ENCODE peak calls at places on chromosome 9, in four cellular contexts. One of them, this sample, is unnamed.

GRCh38 chr9:88418715-88419540 is 30.7 kb downstream of the SPIN1 start:
- DNase-seq in K562: no peak
- DNase-seq in IMR-90: no peak
- DNase-seq in keratinocyte: no peak
- DNase-seq in this sample: peak; percentile 15

GRCh38 chr9:3517377-3518048 is 8.3 kb downstream of the RFX3 start:
- DNase-seq in K562: no peak
- DNase-seq in keratinocyte: no peak
- DNase-seq in IMR-90: no peak
- DNase-seq in this sample: no peak

GRCh38 chr9:127451681-127452480 is 571 bp downstream of the LRSAM1 start:
- DNase-seq in K562: peak; percentile 83
- DNase-seq in keratinocyte: peak; percentile 13
- DNase-seq in IMR-90: peak; percentile 57
- DNase-seq in this sample: peak; percentile 65

GRCh38 chr9:94861589-94862241 is 135.2 kb downstream of the AOPEP start:
- DNase-seq in keratinocyte: no peak
- DNase-seq in K562: no peak
- DNase-seq in IMR-90: peak; percentile 85
- DNase-seq in this sample: no peak

GRCh38 chr9:125744616-125745387 is 2.4 kb upstream of the PBX3 start:
- DNase-seq in K562: no peak
- DNase-seq in IMR-90: peak; percentile 79
- DNase-seq in keratinocyte: no peak
- DNase-seq in this sample: no peak

GRCh38 chr9:18347381-18348084 is 126.4 kb upstream of the ADAMTSL1 start:
- DNase-seq in K562: no peak
- DNase-seq in IMR-90: no peak
- DNase-seq in keratinocyte: no peak
- DNase-seq in this sample: peak; percentile 31

GRCh38 chr9:108580021-108580439 is 275.8 kb downstream of the ACTL7B start:
- DNase-seq in K562: no peak
- DNase-seq in keratinocyte: peak; percentile 69
- DNase-seq in IMR-90: no peak
- DNase-seq in this sample: no peak

GRCh38 chr9:136946893-136947891 is 2.1 kb downstream of the C8G start:
- DNase-seq in K562: no peak
- DNase-seq in IMR-90: no peak
- DNase-seq in keratinocyte: no peak
- DNase-seq in this sample: no peak

GRCh38 chr9:106065579-106066214 is 371.4 kb downstream of the TMEM38B start:
- DNase-seq in IMR-90: no peak
- DNase-seq in K562: no peak
- DNase-seq in keratinocyte: no peak
- DNase-seq in this sample: no peak

GRCh38 chr9:125049212-125049611 is 94.1 kb downstream of the SCAI start:
- DNase-seq in IMR-90: peak; percentile 15
- DNase-seq in K562: no peak
- DNase-seq in keratinocyte: no peak
- DNase-seq in this sample: no peak

DNA sequence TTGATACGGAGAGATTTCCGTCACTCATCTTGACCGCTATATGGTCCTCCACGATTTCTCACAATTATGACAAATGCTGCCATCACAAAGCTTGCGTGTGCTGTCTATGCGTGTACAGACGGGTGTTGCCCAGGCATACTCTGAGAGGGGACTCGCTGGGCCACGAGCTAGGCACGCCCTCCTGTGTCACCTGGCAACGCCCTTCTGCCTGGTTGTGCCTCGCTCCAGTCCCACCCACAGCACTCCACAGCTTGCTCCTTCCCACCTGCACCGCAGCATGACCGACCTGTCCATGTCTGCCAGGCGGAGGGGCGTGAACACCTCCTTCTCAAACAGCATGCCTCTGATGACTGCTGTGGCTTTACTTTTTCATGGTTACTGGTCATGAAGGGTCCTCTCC is 55.6 kb downstream of the CAMSAP1 start:
- DNase-seq in K562: no peak
- DNase-seq in IMR-90: no peak
- DNase-seq in keratinocyte: no peak
- DNase-seq in this sample: no peak
- H3K9me1 ChIP-seq in K562: no peaks in the 10 kb centered on the region
- H3K9me1 ChIP-seq in IMR-90: peaks cover 17% of the 10 kb centered on the region
- H3K9me1 ChIP-seq in keratinocyte: peaks cover 4% of the 10 kb centered on the region
- H3K9me1 ChIP-seq in this sample: no peaks in the 10 kb centered on the region

GRCh38 chr9:21018177-21018576 is 13.3 kb downstream of the HACD4 start:
- DNase-seq in IMR-90: no peak
- DNase-seq in K562: no peak
- DNase-seq in keratinocyte: no peak
- DNase-seq in this sample: no peak
- H3K27ac ChIP-seq in IMR-90: no peak overlapping the region
- H3K27ac ChIP-seq in K562: no peak overlapping the region
- H3K27ac ChIP-seq in keratinocyte: no peak overlapping the region
- H3K27ac ChIP-seq in this sample: no peak overlapping the region

DNA sequence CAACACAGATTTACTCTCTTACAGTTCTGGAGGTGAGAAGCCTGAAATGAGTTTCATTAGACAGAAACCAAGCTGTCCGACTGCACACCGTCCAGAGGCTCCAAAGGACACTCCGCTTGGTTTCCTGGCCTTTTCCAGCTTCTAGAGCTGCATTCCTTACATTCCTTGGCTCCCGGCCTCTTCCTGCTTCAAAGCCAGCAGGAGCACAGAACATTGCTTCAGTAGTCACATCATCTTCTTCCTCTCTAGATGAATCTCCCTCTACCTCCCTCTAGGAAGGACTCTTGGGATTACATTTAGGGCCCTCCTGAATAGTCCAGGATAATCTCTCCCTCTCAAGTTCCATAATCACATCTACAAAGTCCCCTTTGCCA is 213.3 kb downstream of the CDK5RAP2 start:
- DNase-seq in keratinocyte: peak; percentile 13
- DNase-seq in K562: no peak
- DNase-seq in IMR-90: peak; percentile 91
- DNase-seq in this sample: peak; percentile 83
- H3K9me1 ChIP-seq in keratinocyte: no peaks in the 10 kb centered on the region
- H3K9me1 ChIP-seq in K562: no peaks in the 10 kb centered on the region
- H3K9me1 ChIP-seq in IMR-90: peaks cover 2% of the 10 kb centered on the region
- H3K9me1 ChIP-seq in this sample: no peaks in the 10 kb centered on the region

GRCh38 chr9:110125207-110125751 is 82.7 kb downstream of the C9orf152 start:
- DNase-seq in IMR-90: peak; percentile 98
- DNase-seq in K562: no peak
- DNase-seq in keratinocyte: no peak
- DNase-seq in this sample: peak; percentile 81
- H3K27ac ChIP-seq in IMR-90: peak overlapping the region; percentile 97
- H3K27ac ChIP-seq in K562: no peak overlapping the region
- H3K27ac ChIP-seq in keratinocyte: no peak overlapping the region
- H3K27ac ChIP-seq in this sample: peak overlapping the region; percentile 79

DNA sequence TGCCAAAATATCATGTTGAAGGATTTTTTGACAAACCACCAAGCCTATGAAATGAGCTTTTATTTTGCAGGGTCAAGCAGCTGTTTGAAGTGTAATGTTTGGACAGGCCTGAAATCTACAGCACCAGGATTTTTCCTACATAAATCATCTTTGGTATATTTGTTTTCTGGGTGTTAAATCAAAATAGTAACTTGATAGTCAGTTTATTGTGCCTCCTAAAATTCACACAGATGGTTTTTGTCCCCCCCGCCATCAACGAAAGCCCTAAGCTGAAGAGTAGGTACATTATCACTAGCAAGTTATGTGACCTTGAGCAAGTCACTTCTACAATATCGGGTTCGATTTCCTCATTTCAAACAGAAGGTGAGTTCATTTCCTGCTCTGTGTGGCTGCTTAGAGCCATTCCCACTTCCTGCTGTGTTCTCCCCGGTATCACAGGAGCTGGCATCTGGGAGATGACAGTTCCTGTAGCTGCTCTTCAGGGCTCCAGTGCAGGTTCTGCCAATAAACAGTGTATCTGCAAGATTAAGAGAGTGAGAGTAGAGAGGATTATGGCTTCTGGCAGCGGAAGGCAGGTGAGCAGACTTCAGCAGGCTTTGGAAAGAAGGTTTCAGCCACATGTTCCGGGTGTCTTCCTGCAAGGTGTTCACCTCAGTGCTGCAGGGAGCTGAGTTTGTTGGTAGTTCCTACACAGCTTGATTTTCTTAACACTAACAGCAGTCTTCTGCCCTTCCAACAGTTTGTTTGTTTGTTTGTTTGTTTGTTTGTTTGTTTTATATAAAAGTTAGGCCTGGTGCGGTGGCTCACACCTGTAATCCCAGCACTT is 48.4 kb upstream of the GNE start:
- DNase-seq in keratinocyte: no peak
- DNase-seq in K562: no peak
- DNase-seq in IMR-90: peak; percentile 23
- DNase-seq in this sample: peak; percentile 27
- H3K9me1 ChIP-seq in keratinocyte: no peaks in the 10 kb centered on the region
- H3K9me1 ChIP-seq in K562: no peaks in the 10 kb centered on the region
- H3K9me1 ChIP-seq in IMR-90: peaks cover 4% of the 10 kb centered on the region
- H3K9me1 ChIP-seq in this sample: no peaks in the 10 kb centered on the region

GRCh38 chr9:133944746-133945135 is 47.4 kb downstream of the VAV2 start:
- DNase-seq in keratinocyte: peak; percentile 64
- DNase-seq in IMR-90: peak; percentile 62
- DNase-seq in K562: no peak
- DNase-seq in this sample: peak; percentile 87
- H3K27ac ChIP-seq in keratinocyte: peak overlapping the region; percentile 58
- H3K27ac ChIP-seq in IMR-90: no peak overlapping the region
- H3K27ac ChIP-seq in K562: no peak overlapping the region
- H3K27ac ChIP-seq in this sample: peak overlapping the region; percentile 76

GRCh38 chr9:74974558-74974957 is 21.8 kb upstream of the C9orf40 start:
- DNase-seq in K562: no peak
- DNase-seq in keratinocyte: no peak
- DNase-seq in IMR-90: no peak
- DNase-seq in this sample: peak; percentile 2
- H3K9me1 ChIP-seq in K562: no peaks in the 10 kb centered on the region
- H3K9me1 ChIP-seq in keratinocyte: no peaks in the 10 kb centered on the region
- H3K9me1 ChIP-seq in IMR-90: no peaks in the 10 kb centered on the region
- H3K9me1 ChIP-seq in this sample: no peaks in the 10 kb centered on the region